ENCODE peak calls at places on chromosome 21, in five cellular contexts. T is activated T-cell treated with anti-CD3 and anti-CD28 coated beads, Interleukin-2, amount 50 U/mL, for 72 hours; Q is activated CD4-positive, alpha-beta T cell treated with anti-CD3 and anti-CD28 coated beads, Interleukin-2, amount 10 ng/mL, durations not matched to agents 7 days and 5 days; E is astrocyte; F is pulmonary artery endothelial cell. Z is an unnamed sample.

GRCh38 chr21:43712268-43712942 is 6.5 kb upstream of the PDXK start:
- DNase-seq in T (no peak), Q (no peak), E (peak; percentile 74), F (no peak), Z (no peak)

GRCh38 chr21:38438476-38438893 is 59.8 kb downstream of the ERG start:
- DNase-seq in T (no peak), Q (no peak), E (peak; percentile 94), F (peak; percentile 64), Z (no peak)

GRCh38 chr21:38729745-38730401 is 75.9 kb upstream of the ETS2 start:
- DNase-seq in T (no peak), Q (no peak), E (peak; percentile 72), F (no peak), Z (no peak)

GRCh38 chr21:42208801-42209490 is 10.0 kb upstream of the ABCG1 start:
- DNase-seq in T (no peak), Q (no peak), E (no peak), F (no peak), Z (no peak)

GRCh38 chr21:46381521-46381920 is 57.6 kb downstream of the PCNT start:
- DNase-seq in T (no peak), Q (no peak), E (no peak), F (no peak), Z (no peak)

GRCh38 chr21:35578831-35579470 is 481.4 kb downstream of the SETD4 start:
- DNase-seq in T (peak; percentile 42), Q (no peak), E (peak; percentile 67), F (no peak), Z (no peak)

GRCh38 chr21:29080454-29080930 is 7.0 kb upstream of the CCT8 start:
- DNase-seq in T (no peak), Q (no peak), E (peak; percentile 69), F (no peak), Z (no peak)

GRCh38 chr21:46154155-46154954 is 1.0 kb downstream of the FTCD start:
- DNase-seq in T (no peak), Q (no peak), E (no peak), F (no peak), Z (no peak)

GRCh38 chr21:33071878-33072306 is 2.0 kb downstream of the OLIG1 start:
- DNase-seq in T (no peak), Q (peak; percentile 8), E (peak; percentile 2), F (no peak), Z (no peak)

GRCh38 chr21:46064870-46065214 is 33.1 kb upstream of the COL6A2 start:
- DNase-seq in T (no peak), Q (no peak), E (no peak), F (no peak), Z (no peak)

GRCh38 chr21:21003701-21004100 is 5.5 kb downstream of the NCAM2 start:
- DNase-seq in T (no peak), Q (no peak), E (no peak), F (no peak), Z (no peak)

GRCh38 chr21:35350965-35351364 is 301.9 kb upstream of the RUNX1 start:
- DNase-seq in T (no peak), Q (no peak), E (peak; percentile 36), F (no peak), Z (no peak)

GRCh38 chr21:35275776-35276175 is 226.7 kb upstream of the RUNX1 start:
- DNase-seq in T (no peak), Q (no peak), E (peak; percentile 59), F (no peak), Z (no peak)

GRCh38 chr21:31267644-31268043 is 76.4 kb downstream of the TIAM1 start:
- DNase-seq in T (no peak), Q (no peak), E (peak; percentile 45), F (no peak), Z (no peak)

GRCh38 chr21:33196956-33197374 is 32.8 kb upstream of the IFNAR2 start:
- DNase-seq in T (peak; percentile 59), Q (peak; percentile 76), E (peak; percentile 34), F (no peak), Z (peak; percentile 35)

GRCh38 chr21:35324372-35325220 is 275.5 kb upstream of the RUNX1 start:
- DNase-seq in T (no peak), Q (no peak), E (peak; percentile 82), F (no peak), Z (no peak)

GRCh38 chr21:21851205-21851604 is 853.0 kb downstream of the NCAM2 start:
- DNase-seq in T (no peak), Q (no peak), E (no peak), F (no peak), Z (no peak)

GRCh38 chr21:44616591-44616926 is 4.7 kb downstream of the KRTAP10-8 start:
- DNase-seq in T (no peak), Q (no peak), E (no peak), F (no peak), Z (no peak)

GRCh38 chr21:33244082-33244780 is 14.5 kb downstream of the IFNAR2 start:
- DNase-seq in T (no peak), Q (no peak), E (peak; percentile 74), F (no peak), Z (no peak)

GRCh38 chr21:31363720-31364119 is 19.7 kb upstream of the TIAM1 start:
- DNase-seq in T (no peak), Q (peak; percentile 67), E (peak; percentile 17), F (no peak), Z (no peak)

GRCh38 chr21:44074315-44074958 is 32.8 kb upstream of the PWP2 start:
- DNase-seq in T (no peak), Q (no peak), E (no peak), F (no peak), Z (no peak)

GRCh38 chr21:40595806-40596205 is 251.2 kb downstream of the DSCAM start:
- DNase-seq in T (no peak), Q (no peak), E (no peak), F (no peak), Z (no peak)

GRCh38 chr21:45826733-45827692 is 154.6 kb upstream of the COL6A1 start:
- DNase-seq in T (no peak), Q (peak; percentile 45), E (no peak), F (no peak), Z (peak; percentile 55)

GRCh38 chr21:28220670-28221069 is 772.0 kb downstream of the LTN1 start:
- DNase-seq in T (no peak), Q (no peak), E (peak; percentile 25), F (no peak), Z (no peak)

Z was measured in GM13976.